ENCODE peak calls at places on chromosomes 2 and 18, in nine cellular contexts. L is spleen, Z is IMR-90, F is tibial nerve, S is suprapubic skin, I is A549, D is body of pancreas, K is adrenal gland, Y is Peyer's patch. M is an unnamed sample.

GRCh38 chr2:176729706-176730569 is 460.7 kb downstream of the MTX2 start:
- DNase-seq in L (no peak), Z (no peak), F (peak; percentile 21), S (no peak), I (no peak), D (peak; percentile 89), K (peak; percentile 64), Y (no peak), M (peak; percentile 16)

GRCh38 chr2:186205243-186205642 is 280.8 kb upstream of the ZC3H15 start:
- DNase-seq in L (no peak), Z (no peak), F (no peak), S (no peak), I (no peak), D (no peak), K (no peak), Y (no peak), M (no peak)

GRCh38 chr2:217683096-217683870 is 319.5 kb downstream of the TNS1 start:
- DNase-seq in L (no peak), Z (no peak), F (no peak), S (no peak), I (no peak), D (no peak), K (no peak), Y (no peak), M (no peak)

GRCh38 chr2:109203246-109204011 is 74.4 kb downstream of the SH3RF3 start:
- DNase-seq in L (peak; percentile 59), Z (no peak), F (no peak), S (peak; percentile 74), I (no peak), D (no peak), K (no peak), Y (no peak), M (no peak)

GRCh38 chr18:79952996-79953559 is 1.6 kb upstream of the SLC66A2 start:
- DNase-seq in L (peak; percentile 79), Z (no peak), F (no peak), S (peak; percentile 68), I (no peak), D (peak; percentile 12), K (peak; percentile 10), Y (no peak), M (peak; percentile 13)

GRCh38 chr2:8455236-8456148 is 226.4 kb upstream of the ID2 start:
- DNase-seq in L (no peak), Z (no peak), F (no peak), S (peak; percentile 59), I (no peak), D (no peak), K (no peak), Y (no peak), M (no peak)

GRCh38 chr2:137910641-137911040 is 53.6 kb upstream of the HNMT start:
- DNase-seq in L (no peak), Z (peak; percentile 20), F (no peak), S (no peak), I (peak; percentile 12), D (no peak), K (no peak), Y (no peak), M (no peak)

GRCh38 chr2:146527166-146527565 is 1317.7 kb upstream of the ACVR2A start:
- DNase-seq in L (no peak), Z (peak; percentile 45), F (no peak), S (no peak), I (no peak), D (no peak), K (no peak), Y (no peak), M (no peak)

GRCh38 chr2:96144481-96145027 is 686 bp downstream of the DUSP2 start:
- DNase-seq in L (peak; percentile 92), Z (no peak), F (no peak), S (no peak), I (no peak), D (peak; percentile 48), K (no peak), Y (peak; percentile 56), M (no peak)

GRCh38 chr2:152243723-152244122 is 68.2 kb upstream of the STAM2 start:
- DNase-seq in L (no peak), Z (no peak), F (no peak), S (no peak), I (no peak), D (no peak), K (no peak), Y (no peak), M (no peak)

GRCh38 chr18:75226301-75226955 is 15.8 kb downstream of the TSHZ1 start:
- DNase-seq in L (peak; percentile 72), Z (peak; percentile 18), F (no peak), S (no peak), I (no peak), D (no peak), K (peak; percentile 41), Y (no peak), M (no peak)

GRCh38 chr2:217622664-217623063 is 380.1 kb downstream of the TNS1 start:
- DNase-seq in L (no peak), Z (peak; percentile 18), F (no peak), S (no peak), I (no peak), D (no peak), K (no peak), Y (no peak), M (peak; percentile 37)

GRCh38 chr2:7972670-7973069 is 709.2 kb upstream of the ID2 start:
- DNase-seq in L (no peak), Z (no peak), F (no peak), S (no peak), I (no peak), D (no peak), K (no peak), Y (no peak), M (no peak)

GRCh38 chr2:37554157-37554515 is 117.3 kb downstream of the CDC42EP3 start:
- DNase-seq in L (no peak), Z (no peak), F (no peak), S (no peak), I (no peak), D (no peak), K (no peak), Y (no peak), M (no peak)

GRCh38 chr2:238820909-238821308 is 27.0 kb upstream of the TWIST2 start:
- DNase-seq in L (no peak), Z (peak; percentile 22), F (no peak), S (no peak), I (no peak), D (no peak), K (no peak), Y (no peak), M (no peak)

GRCh38 chr2:129849559-129850160 is 129.8 kb upstream of the RAB6C start:
- DNase-seq in L (no peak), Z (peak; percentile 78), F (no peak), S (no peak), I (peak; percentile 76), D (no peak), K (no peak), Y (no peak), M (no peak)

GRCh38 chr2:112254466-112255240 is at the start of gene ZC3H8:
- DNase-seq in L (peak; percentile 99), Z (peak; percentile 75), F (peak; percentile 83), S (peak; percentile 96), I (peak; percentile 90), D (peak; percentile 95), K (peak; percentile 93), Y (peak; percentile 91), M (peak; percentile 94)
- TF ChIP-seq POLR2A in L (no peak), Z (no peak), F (peak; percentile 72), S (peak; percentile 39), I (peak; percentile 85), D (peak; percentile 87), K (peak; percentile 72), Y (peak; percentile 84), M (peak; percentile 17)

GRCh38 chr18:31773774-31774476 is 13.2 kb upstream of the SLC25A52 start:
- DNase-seq in L (no peak), Z (no peak), F (no peak), S (no peak), I (no peak), D (no peak), K (no peak), Y (no peak), M (no peak)

GRCh38 chr18:31778391-31778950 is 17.8 kb upstream of the SLC25A52 start:
- DNase-seq in L (no peak), Z (no peak), F (no peak), S (no peak), I (no peak), D (no peak), K (no peak), Y (no peak), M (no peak)

GRCh38 chr18:31774477-31774785 is 13.8 kb upstream of the SLC25A52 start:
- DNase-seq in L (no peak), Z (no peak), F (no peak), S (no peak), I (no peak), D (no peak), K (no peak), Y (no peak), M (no peak)

GRCh38 chr18:31774960-31775359 is 14.3 kb upstream of the SLC25A52 start:
- DNase-seq in L (no peak), Z (no peak), F (no peak), S (no peak), I (no peak), D (no peak), K (no peak), Y (no peak), M (no peak)

GRCh38 chr18:31772699-31773098 is 12.0 kb upstream of the SLC25A52 start:
- DNase-seq in L (no peak), Z (no peak), F (no peak), S (no peak), I (no peak), D (no peak), K (no peak), Y (no peak), M (no peak)
- H3K27ac ChIP-seq in L (no peak overlapping the region), Z (no peak overlapping the region), F (no peak overlapping the region), S (no peak overlapping the region), I (no peak overlapping the region), D (no peak overlapping the region), K (no peak overlapping the region), Y (no peak overlapping the region), M (no peak overlapping the region)

DNA sequence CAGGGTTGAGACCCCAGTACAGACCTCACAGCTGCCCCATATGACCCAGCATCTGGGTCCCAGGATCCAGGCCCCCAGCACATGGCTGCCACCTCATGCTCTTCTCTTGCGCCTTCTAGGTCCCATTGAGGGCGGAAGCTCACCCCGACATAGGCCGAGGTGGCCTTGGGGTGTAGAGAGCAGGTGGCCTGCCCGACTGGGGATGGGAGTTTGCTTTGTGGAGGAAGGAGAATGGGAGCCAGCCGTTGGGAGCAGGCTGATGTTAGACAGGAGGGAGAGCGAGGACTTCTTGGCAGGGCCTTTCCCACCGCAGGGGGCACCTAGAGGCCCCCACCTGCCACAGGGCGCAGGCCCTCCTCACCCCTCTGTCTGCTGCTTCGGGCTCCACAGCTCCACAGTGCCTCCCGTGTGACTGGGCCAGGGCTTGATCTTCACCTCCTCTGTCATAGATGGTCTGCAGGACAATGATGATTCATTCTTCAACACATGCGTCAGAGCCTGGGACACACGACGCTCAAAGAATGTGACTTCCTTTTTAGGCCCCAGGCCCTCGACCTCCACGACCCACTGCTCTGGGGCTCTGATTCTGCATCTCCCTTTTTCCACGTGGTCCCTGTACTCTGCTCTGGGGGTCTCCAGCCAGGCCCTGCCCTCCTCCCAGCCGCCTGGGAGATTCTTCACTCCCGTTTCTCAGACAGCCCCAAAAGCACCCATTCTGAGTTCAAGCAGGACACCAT is 86.6 kb upstream of the ODC1 start:
- DNase-seq in L (peak; percentile 66), Z (peak; percentile 45), F (no peak), S (no peak), I (peak; percentile 45), D (no peak), K (no peak), Y (no peak), M (no peak)
- H3K4me1 ChIP-seq in L (no peaks in the 10 kb centered on the region), Z (no peaks in the 10 kb centered on the region), F (no peaks in the 10 kb centered on the region), S (no peaks in the 10 kb centered on the region), I (peaks cover 8% of the 10 kb centered on the region), D (no peaks in the 10 kb centered on the region), K (no peaks in the 10 kb centered on the region), Y (no peaks in the 10 kb centered on the region), M (no peaks in the 10 kb centered on the region)

GRCh38 chr2:11388262-11389047 is 44.0 kb upstream of the ROCK2 start:
- DNase-seq in L (no peak), Z (no peak), F (no peak), S (no peak), I (no peak), D (no peak), K (no peak), Y (no peak), M (no peak)
- TF ChIP-seq POLR2A in L (no peak), Z (no peak), F (no peak), S (no peak), I (no peak), D (no peak), K (no peak), Y (no peak), M (no peak)

M was measured in testis.